ENCODE peak calls at places on chromosomes 12 and 14, in nine cellular contexts. M is AG09309; A is suprapubic skin; V is NCI-H774; R is CD8-positive, alpha-beta T cell; H is NCI-H1417; D is stimulated activated effector memory CD8-positive, alpha-beta T cell treated with anti-CD3 and anti-CD28 coated beads, Interleukin-12 subunit alpha, Interleukin-12 subunit beta, amount 100 ng/mL, for 72 hours; C is nephron progenitor cell; N is body of pancreas. Q is an unnamed sample.
A peak's percentile ranks its signal among the peaks of the same experiment; 100 is the strongest.

GRCh38 chr12:109770861-109771670 is 57.4 kb downstream of the FAM222A start:
- DNase-seq in D (no peak), H (no peak), N (no peak), R (no peak), A (no peak), V (no peak), C (no peak), M (no peak), Q (no peak)

GRCh38 chr12:26940820-26941219 is 2.5 kb downstream of the FGFR1OP2 start:
- DNase-seq in V (no peak), D (no peak), R (no peak), H (no peak), N (no peak), C (no peak), A (no peak), M (no peak), Q (no peak)

GRCh38 chr12:67957383-67957782 is 31.9 kb upstream of the IFNG-AS1 start:
- DNase-seq in M (no peak), A (no peak), H (peak; percentile 91), R (no peak), D (no peak), N (peak; percentile 14), V (no peak), C (no peak), Q (no peak)

GRCh38 chr14:47674148-47674545 is 1.3 kb downstream of the MDGA2 start:
- DNase-seq in R (no peak), H (peak; percentile 60), N (peak; percentile 8), A (no peak), C (peak; percentile 65), M (no peak), D (no peak), V (no peak), Q (no peak)

GRCh38 chr14:59342108-59342507 is 123.1 kb downstream of the GPR135 start:
- DNase-seq in M (no peak), V (no peak), C (no peak), R (no peak), A (no peak), N (no peak), D (no peak), H (no peak), Q (no peak)

GRCh38 chr14:69413483-69413882 is 15.0 kb downstream of the SLC39A9 start:
- DNase-seq in H (no peak), D (no peak), R (no peak), V (no peak), M (no peak), N (no peak), A (no peak), C (no peak), Q (no peak)

GRCh38 chr12:94169495-94169894 is 21.1 kb downstream of the PLXNC1 start:
- DNase-seq in N (no peak), D (no peak), R (no peak), M (no peak), C (no peak), H (no peak), A (no peak), V (no peak), Q (no peak)

GRCh38 chr14:80266930-80267329 is 55.6 kb upstream of the DIO2 start:
- DNase-seq in M (no peak), C (no peak), N (no peak), R (no peak), V (no peak), A (no peak), H (no peak), D (no peak), Q (no peak)

GRCh38 chr12:122403115-122403770 is 19.2 kb downstream of the CLIP1 start:
- DNase-seq in M (no peak), C (no peak), H (no peak), D (no peak), N (no peak), R (no peak), V (no peak), A (peak; percentile 13), Q (no peak)

GRCh38 chr14:75941030-75941429 is 40.8 kb downstream of the TGFB3 start:
- DNase-seq in H (no peak), A (no peak), D (no peak), C (no peak), N (peak; percentile 58), R (no peak), V (no peak), M (no peak), Q (no peak)

GRCh38 chr12:67772276-67773169 is 124.0 kb downstream of the DYRK2 start:
- DNase-seq in A (no peak), V (peak; percentile 46), C (peak; percentile 52), N (no peak), H (peak; percentile 85), R (no peak), M (no peak), D (no peak), Q (no peak)

GRCh38 chr12:49644620-49644994 is 21.2 kb downstream of the PRPF40B start:
- DNase-seq in N (peak; percentile 71), A (no peak), C (peak; percentile 77), M (peak; percentile 29), H (peak; percentile 88), V (peak; percentile 57), D (peak; percentile 72), R (peak; percentile 75), Q (peak; percentile 69)

GRCh38 chr12:23349550-23349949 is 599.9 kb downstream of the SOX5 start:
- DNase-seq in R (no peak), D (no peak), C (no peak), H (no peak), N (no peak), V (no peak), M (no peak), A (no peak), Q (no peak)